ENCODE peak calls at places on chromosomes 13 and 19, in ten cellular contexts. I, U, L, J, D, C, H, Q, W and O are unnamed samples.
A peak's percentile ranks its signal among the peaks of the same experiment; 100 is the strongest.

GRCh38 chr19:34667349-34668076 is 9.4 kb downstream of the SCGB2B2 start:
- DNase-seq in I (no peak), U (no peak), L (peak; percentile 7), J (peak; percentile 15), D (peak; percentile 47), C (peak; percentile 3), H (no peak), Q (no peak), W (no peak), O (no peak)

GRCh38 chr13:76820759-76821158 is 65.4 kb downstream of the KCTD12 start:
- DNase-seq in I (no peak), U (peak; percentile 77), L (no peak), J (peak; percentile 71), D (peak; percentile 53), C (no peak), H (no peak), Q (peak; percentile 80), W (no peak), O (no peak)

GRCh38 chr19:35797663-35798062 is 15.0 kb downstream of the PRODH2 start:
- DNase-seq in I (no peak), U (no peak), L (no peak), J (no peak), D (peak; percentile 7), C (no peak), H (no peak), Q (no peak), W (no peak), O (no peak)

GRCh38 chr13:44211286-44211685 is 162.3 kb upstream of the SERP2 start:
- DNase-seq in I (no peak), U (no peak), L (no peak), J (no peak), D (no peak), C (no peak), H (no peak), Q (no peak), W (no peak), O (no peak)

GRCh38 chr13:47279956-47280355 is 383.1 kb upstream of the HTR2A start:
- DNase-seq in I (no peak), U (no peak), L (no peak), J (no peak), D (no peak), C (no peak), H (no peak), Q (no peak), W (no peak), O (no peak)

GRCh38 chr19:10808937-10809655 is 26.9 kb downstream of the TMED1 start:
- DNase-seq in I (no peak), U (no peak), L (no peak), J (peak; percentile 64), D (peak; percentile 95), C (peak; percentile 37), H (no peak), Q (no peak), W (no peak), O (no peak)

GRCh38 chr19:41893899-41894298 is 10.9 kb downstream of the ARHGEF1 start:
- DNase-seq in I (no peak), U (no peak), L (no peak), J (peak; percentile 47), D (peak; percentile 46), C (no peak), H (no peak), Q (no peak), W (no peak), O (no peak)

GRCh38 chr19:31256601-31256990 is 92.6 kb downstream of the TSHZ3 start:
- DNase-seq in I (no peak), U (peak; percentile 51), L (no peak), J (no peak), D (no peak), C (no peak), H (no peak), Q (peak; percentile 47), W (no peak), O (no peak)

GRCh38 chr13:48006396-48006795 is 5.3 kb upstream of the SUCLA2 start:
- DNase-seq in I (no peak), U (no peak), L (no peak), J (peak; percentile 31), D (no peak), C (peak; percentile 6), H (no peak), Q (no peak), W (no peak), O (no peak)

GRCh38 chr13:34164585-34164984 is 346.6 kb downstream of the RFC3 start:
- DNase-seq in I (no peak), U (no peak), L (no peak), J (no peak), D (peak; percentile 20), C (peak; percentile 84), H (no peak), Q (no peak), W (no peak), O (no peak)

DNA sequence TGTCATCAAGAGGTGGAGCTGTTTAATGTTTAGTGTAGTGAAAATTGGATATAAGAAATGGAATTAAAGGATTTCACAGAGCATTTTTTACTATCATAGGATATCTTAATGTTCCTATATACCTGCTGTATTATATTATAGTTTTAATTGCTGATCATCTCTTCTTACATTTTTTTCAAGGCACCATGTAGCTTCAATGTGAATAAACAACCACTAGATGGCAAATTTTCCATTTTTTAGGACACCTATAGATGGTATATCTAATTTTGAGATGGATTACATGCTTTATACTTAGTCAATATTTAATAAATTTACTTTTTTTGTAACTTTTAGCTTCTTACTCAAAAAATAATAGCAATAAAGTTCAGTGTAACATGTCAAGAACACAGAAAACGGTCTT is 9.0 kb upstream of the ATXN8OS start:
- DNase-seq in I (no peak), U (no peak), L (no peak), J (no peak), D (peak; percentile 31), C (no peak), H (no peak), Q (no peak), W (no peak), O (no peak)
- TF ChIP-seq CTCF in I (no peak), U (no peak), L (no peak), J (no peak), D (peak; percentile 47), C (no peak), H (no peak), Q (no peak), W (no peak), O (peak; percentile 6)

DNA sequence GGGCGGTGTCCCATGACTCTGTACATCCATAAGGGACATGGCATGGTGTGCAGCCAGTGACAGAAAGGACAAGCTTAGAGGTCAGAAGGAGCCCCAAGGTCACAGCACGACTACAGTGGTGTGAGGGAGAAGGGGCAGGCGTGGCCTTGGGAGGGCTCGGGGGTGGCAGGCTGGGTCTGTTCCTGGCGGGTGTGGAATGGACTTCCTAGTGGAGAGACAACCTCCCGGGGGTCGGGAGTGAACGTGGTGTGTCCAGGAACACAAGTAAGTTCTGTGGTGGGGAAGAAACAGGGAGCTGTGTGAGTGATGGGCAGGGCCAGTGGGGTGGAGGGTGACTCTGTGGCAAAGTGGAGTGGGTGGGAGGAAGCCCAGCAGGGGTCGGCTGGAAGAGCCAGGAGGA is 279.3 kb downstream of the TEX29 start:
- DNase-seq in I (no peak), U (no peak), L (no peak), J (no peak), D (no peak), C (no peak), H (no peak), Q (no peak), W (no peak), O (no peak)
- H3K4me3 ChIP-seq in I (no peak overlapping the region), U (no peak overlapping the region), L (no peak overlapping the region), J (no peak overlapping the region), D (no peak overlapping the region), C (no peak overlapping the region), H (no peak overlapping the region), Q (no peak overlapping the region), W (no peak overlapping the region), O (no peak overlapping the region)

GRCh38 chr19:1754651-1755466 is 1.6 kb downstream of the ONECUT3 start:
- DNase-seq in I (no peak), U (no peak), L (no peak), J (peak; percentile 22), D (no peak), C (no peak), H (peak; percentile 54), Q (no peak), W (no peak), O (no peak)
- TF ChIP-seq CTCF in I (no peak), U (no peak), L (no peak), J (no peak), D (no peak), C (no peak), H (no peak), Q (no peak), W (no peak), O (no peak)

DNA sequence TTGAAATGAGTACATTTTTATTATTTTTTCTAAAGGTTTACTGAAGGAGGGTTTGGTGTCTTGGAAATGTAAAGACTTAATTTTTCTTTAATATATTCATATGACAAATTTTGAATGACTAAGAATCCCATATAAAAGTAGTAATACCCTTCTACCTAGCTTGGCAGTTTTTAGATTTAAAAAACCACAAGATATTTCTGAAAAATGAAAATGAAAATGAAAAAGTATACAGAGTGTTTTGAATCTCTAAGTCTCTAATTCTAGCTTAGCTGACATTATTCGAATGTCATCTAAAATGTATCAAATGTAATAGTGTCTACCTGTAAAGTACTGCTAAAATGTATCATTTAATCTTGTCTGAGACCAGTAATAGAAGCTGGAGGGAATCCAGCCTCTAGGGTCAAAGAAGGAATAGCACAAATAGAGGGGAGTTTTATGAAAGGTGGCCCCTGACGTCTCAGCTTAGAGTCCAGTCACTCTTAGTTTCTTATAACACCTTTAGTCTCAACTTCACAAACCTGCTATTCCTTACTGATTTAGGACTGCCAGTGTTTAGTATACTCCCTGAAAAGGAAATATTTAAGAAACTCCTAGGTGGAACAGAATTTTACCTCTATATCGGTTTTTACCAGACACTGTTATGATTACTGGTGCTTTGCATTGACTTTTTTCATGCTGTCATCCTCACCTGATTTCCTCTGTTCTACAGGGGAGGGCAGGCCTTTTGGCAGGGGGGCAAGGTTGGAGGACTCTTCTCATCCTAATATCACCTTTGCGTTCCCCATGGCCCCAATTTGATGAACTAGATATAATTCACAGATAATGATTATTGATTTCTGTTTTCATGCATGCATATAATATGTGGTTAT is 16.2 kb upstream of the MIR17HG start:
- DNase-seq in I (no peak), U (no peak), L (no peak), J (no peak), D (no peak), C (no peak), H (no peak), Q (no peak), W (no peak), O (no peak)
- H3K4me3 ChIP-seq in I (no peak overlapping the region), U (no peak overlapping the region), L (no peak overlapping the region), J (no peak overlapping the region), D (no peak overlapping the region), C (no peak overlapping the region), H (no peak overlapping the region), Q (no peak overlapping the region), W (no peak overlapping the region), O (no peak overlapping the region)

GRCh38 chr13:49791214-49791752 is 1.2 kb downstream of the KPNA3 start:
- DNase-seq in I (no peak), U (no peak), L (peak; percentile 53), J (peak; percentile 46), D (peak; percentile 55), C (peak; percentile 8), H (no peak), Q (no peak), W (no peak), O (peak; percentile 45)
- TF ChIP-seq CTCF in I (no peak), U (no peak), L (no peak), J (no peak), D (peak; percentile 41), C (no peak), H (peak; percentile 28), Q (no peak), W (no peak), O (peak; percentile 9)

GRCh38 chr13:28533049-28533436 is 38.1 kb upstream of the FLT1 start:
- DNase-seq in I (no peak), U (no peak), L (no peak), J (no peak), D (peak; percentile 7), C (no peak), H (no peak), Q (no peak), W (no peak), O (no peak)
- H3K4me3 ChIP-seq in I (no peak overlapping the region), U (peak overlapping the region; percentile 43), L (no peak overlapping the region), J (peak overlapping the region; percentile 23), D (peak overlapping the region; percentile 54), C (peak overlapping the region; percentile 55), H (peak overlapping the region; percentile 29), Q (peak overlapping the region; percentile 58), W (peak overlapping the region; percentile 58), O (no peak overlapping the region)